ENCODE peak calls at places on chromosomes 13 and 19, in nine cellular contexts. B, I, O, D, M, W, C, L and X are unnamed samples.
A peak's percentile ranks its signal among the peaks of the same experiment; 100 is the strongest.

GRCh38 chr19:12052057-12052570 is 647 bp downstream of the ZNF878 start:
- DNase-seq in B (no peak), I (no peak), O (peak; percentile 13), D (no peak), M (peak; percentile 58), W (no peak), C (no peak), L (peak; percentile 35), X (peak; percentile 55)

GRCh38 chr13:77056382-77056781 is 29.4 kb upstream of the FBXL3 start:
- DNase-seq in B (no peak), I (no peak), O (no peak), D (no peak), M (peak; percentile 21), W (no peak), C (no peak), L (no peak), X (peak; percentile 2)

GRCh38 chr19:1874554-1875185 is 10.6 kb downstream of the ABHD17A start:
- DNase-seq in B (no peak), I (no peak), O (no peak), D (no peak), M (no peak), W (no peak), C (no peak), L (no peak), X (peak; percentile 43)

GRCh38 chr19:35202722-35203674 is 25.5 kb downstream of the FAM187B start:
- DNase-seq in B (no peak), I (no peak), O (no peak), D (no peak), M (no peak), W (no peak), C (no peak), L (no peak), X (no peak)

GRCh38 chr19:10000171-10000826 is 10.0 kb downstream of the COL5A3 start:
- DNase-seq in B (peak; percentile 19), I (peak; percentile 81), O (peak; percentile 67), D (peak; percentile 27), M (peak; percentile 63), W (peak; percentile 59), C (peak; percentile 52), L (peak; percentile 26), X (peak; percentile 72)

GRCh38 chr19:13764101-13764807 is at the start of gene MRI1:
- DNase-seq in B (peak; percentile 48), I (peak; percentile 88), O (peak; percentile 81), D (no peak), M (peak; percentile 68), W (peak; percentile 39), C (peak; percentile 46), L (peak; percentile 74), X (peak; percentile 78)

GRCh38 chr19:16217671-16218464 is 20.2 kb downstream of the AP1M1 start:
- DNase-seq in B (no peak), I (no peak), O (no peak), D (no peak), M (no peak), W (no peak), C (no peak), L (no peak), X (no peak)

GRCh38 chr13:33015791-33016323 is 366 bp upstream of the KL start:
- DNase-seq in B (no peak), I (peak; percentile 65), O (no peak), D (no peak), M (peak; percentile 60), W (no peak), C (no peak), L (no peak), X (peak; percentile 68)

GRCh38 chr19:39502640-39503417 is 4.1 kb downstream of the DLL3 start:
- DNase-seq in B (peak; percentile 63), I (peak; percentile 83), O (peak; percentile 57), D (no peak), M (peak; percentile 69), W (peak; percentile 53), C (peak; percentile 58), L (no peak), X (no peak)

GRCh38 chr19:9528757-9529336 is 9.6 kb downstream of the ZNF426 start:
- DNase-seq in B (no peak), I (no peak), O (no peak), D (no peak), M (no peak), W (no peak), C (no peak), L (no peak), X (peak; percentile 30)

GRCh38 chr19:13069415-13070369 is 33.0 kb downstream of the LYL1 start:
- DNase-seq in B (no peak), I (peak; percentile 57), O (no peak), D (no peak), M (no peak), W (no peak), C (no peak), L (no peak), X (peak; percentile 45)

GRCh38 chr13:90908792-90909191 is 438.7 kb upstream of the MIR17HG start:
- DNase-seq in B (no peak), I (no peak), O (no peak), D (no peak), M (no peak), W (no peak), C (no peak), L (no peak), X (no peak)

GRCh38 chr19:32874605-32875004 is 5.0 kb upstream of the SLC7A9 start:
- DNase-seq in B (no peak), I (no peak), O (no peak), D (no peak), M (no peak), W (no peak), C (no peak), L (no peak), X (no peak)

GRCh38 chr13:29956771-29957170 is 106.4 kb upstream of the UBL3 start:
- DNase-seq in B (no peak), I (no peak), O (no peak), D (no peak), M (no peak), W (no peak), C (no peak), L (peak; percentile 43), X (peak; percentile 10)

GRCh38 chr13:66886248-66886647 is 343.9 kb downstream of the PCDH9 start:
- DNase-seq in B (no peak), I (no peak), O (no peak), D (no peak), M (no peak), W (no peak), C (no peak), L (no peak), X (no peak)

GRCh38 chr19:16442386-16443276 is 29.1 kb downstream of the EPS15L1 start:
- DNase-seq in B (no peak), I (no peak), O (no peak), D (no peak), M (no peak), W (no peak), C (no peak), L (peak; percentile 83), X (peak; percentile 26)

GRCh38 chr19:46845959-46846459 is 4.6 kb downstream of the AP2S1 start:
- DNase-seq in B (no peak), I (no peak), O (no peak), D (no peak), M (no peak), W (no peak), C (no peak), L (no peak), X (no peak)

GRCh38 chr13:99974939-99975561 is 3.5 kb upstream of the ZIC5 start:
- DNase-seq in B (no peak), I (no peak), O (no peak), D (no peak), M (no peak), W (no peak), C (no peak), L (no peak), X (no peak)

GRCh38 chr13:109700176-109700575 is 86.2 kb downstream of the IRS2 start:
- DNase-seq in B (no peak), I (no peak), O (peak; percentile 20), D (peak; percentile 11), M (peak; percentile 81), W (no peak), C (no peak), L (peak; percentile 81), X (peak; percentile 82)

GRCh38 chr19:4980838-4981680 is 12.1 kb downstream of the KDM4B start:
- DNase-seq in B (no peak), I (no peak), O (no peak), D (no peak), M (no peak), W (no peak), C (no peak), L (no peak), X (no peak)

GRCh38 chr19:32702010-32702409 is 10.4 kb downstream of the NUDT19 start:
- DNase-seq in B (no peak), I (no peak), O (no peak), D (no peak), M (no peak), W (peak; percentile 22), C (no peak), L (peak; percentile 52), X (no peak)

GRCh38 chr13:37647038-37647650 is 48.6 kb upstream of the POSTN start:
- DNase-seq in B (no peak), I (no peak), O (no peak), D (no peak), M (no peak), W (no peak), C (no peak), L (no peak), X (no peak)

GRCh38 chr13:44197791-44198770 is 175.5 kb upstream of the SERP2 start:
- DNase-seq in B (peak; percentile 28), I (no peak), O (no peak), D (no peak), M (no peak), W (no peak), C (no peak), L (peak; percentile 21), X (peak; percentile 31)

GRCh38 chr13:38914070-38914469 is 76.6 kb downstream of the STOML3 start:
- DNase-seq in B (no peak), I (no peak), O (no peak), D (no peak), M (no peak), W (no peak), C (no peak), L (no peak), X (peak; percentile 58)

GRCh38 chr19:50925734-50926133 is 14.5 kb upstream of the KLK4 start:
- DNase-seq in B (no peak), I (no peak), O (peak; percentile 64), D (no peak), M (peak; percentile 14), W (no peak), C (no peak), L (no peak), X (no peak)

GRCh38 chr19:45414468-45414867 is 8.0 kb downstream of the POLR1G start:
- DNase-seq in B (no peak), I (no peak), O (no peak), D (no peak), M (no peak), W (no peak), C (no peak), L (no peak), X (no peak)